ENCODE peak calls at places on chromosome 15, in nine cellular contexts. H is psoas muscle, W is stomach, E is PC-3, U is IMR-90, N is gastrocnemius medialis, O is pancreas, X is A673, L is thoracic aorta. K is an unnamed sample.
A peak's percentile ranks its signal among the peaks of the same experiment; 100 is the strongest.

GRCh38 chr15:83380682-83381081 is 66.5 kb upstream of the SH3GL3 start:
- DNase-seq in L (no peak), U (peak; percentile 26), H (no peak), E (peak; percentile 78), N (no peak), X (peak; percentile 12), W (no peak), O (peak; percentile 74), K (no peak)

GRCh38 chr15:75420698-75421097 is 30.8 kb downstream of the SIN3A start:
- DNase-seq in W (no peak), E (peak; percentile 64), N (no peak), H (no peak), L (no peak), O (no peak), X (no peak), U (peak; percentile 62), K (no peak)

GRCh38 chr15:33309602-33310276 is 1.0 kb upstream of the RYR3 start:
- DNase-seq in N (peak; percentile 54), U (no peak), E (peak; percentile 11), W (no peak), O (no peak), X (peak; percentile 14), L (no peak), H (no peak), K (no peak)

GRCh38 chr15:101342065-101342464 is 47.0 kb upstream of the SNRPA1 start:
- DNase-seq in L (no peak), U (no peak), O (no peak), H (no peak), E (no peak), N (no peak), W (no peak), X (no peak), K (no peak)

GRCh38 chr15:80590772-80591355 is 104.2 kb upstream of the ABHD17C start:
- DNase-seq in U (no peak), E (no peak), W (no peak), X (no peak), O (no peak), L (no peak), H (no peak), N (no peak), K (no peak)

GRCh38 chr15:40859206-40859851 is 14.7 kb downstream of the RHOV start:
- DNase-seq in E (peak; percentile 87), L (no peak), W (peak; percentile 89), O (peak; percentile 93), N (peak; percentile 58), H (peak; percentile 70), X (peak; percentile 88), U (peak; percentile 68), K (peak; percentile 81)

GRCh38 chr15:95468820-95469219 is 861.7 kb upstream of the NR2F2 start:
- DNase-seq in X (no peak), W (no peak), N (no peak), H (no peak), U (no peak), L (no peak), E (no peak), O (no peak), K (no peak)

GRCh38 chr15:77019476-77020331 is 24.8 kb downstream of the PSTPIP1 start:
- DNase-seq in W (no peak), N (peak; percentile 6), L (no peak), U (peak; percentile 60), H (peak; percentile 44), E (no peak), O (peak; percentile 35), X (no peak), K (no peak)

GRCh38 chr15:64150236-64150578 is 1.3 kb upstream of the SNX22 start:
- DNase-seq in U (no peak), W (no peak), E (no peak), X (no peak), H (no peak), N (no peak), O (no peak), L (no peak), K (no peak)

GRCh38 chr15:39367591-39367990 is 213.3 kb upstream of the THBS1 start:
- DNase-seq in U (no peak), H (no peak), L (no peak), N (no peak), O (no peak), X (no peak), E (no peak), W (no peak), K (no peak)

DNA sequence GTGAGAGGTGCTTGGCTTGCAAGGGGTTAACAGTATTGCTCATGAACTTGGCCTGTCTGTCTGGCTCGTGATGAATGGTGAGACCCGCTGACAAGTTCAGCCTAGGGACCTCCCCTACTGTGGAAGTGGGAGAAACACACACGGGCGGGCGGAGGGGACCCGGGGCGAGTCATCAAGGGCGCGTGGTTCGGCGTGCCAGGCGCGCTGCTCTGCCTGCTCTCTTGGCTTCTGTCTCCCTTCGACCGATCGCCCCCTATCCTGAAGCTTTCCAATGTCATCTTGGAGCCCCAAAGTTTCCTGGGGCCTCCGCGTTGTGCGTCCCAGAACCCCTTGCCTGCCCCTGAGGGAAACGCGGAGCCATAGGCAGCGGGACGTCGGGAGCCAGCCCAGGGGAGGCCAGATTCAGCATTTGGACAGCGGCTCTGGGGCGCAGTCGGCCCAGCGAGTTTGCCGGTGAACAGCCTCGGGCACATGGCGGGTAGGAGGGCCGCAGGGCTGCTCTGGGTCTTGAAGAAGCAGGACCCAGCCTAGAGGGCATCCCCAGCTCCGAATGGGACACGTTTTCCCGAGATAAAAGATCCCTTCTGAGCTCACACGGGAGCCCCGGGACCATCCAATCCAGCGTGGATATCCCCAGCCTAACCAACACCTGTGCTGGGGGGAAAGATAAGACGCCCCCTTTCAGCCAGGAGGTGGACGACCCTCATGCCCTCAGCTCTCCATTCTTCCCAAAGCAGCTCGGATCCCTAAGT is 27.0 kb upstream of the POLG start:
- DNase-seq in E (peak; percentile 57), N (no peak), X (peak; percentile 75), L (no peak), W (peak; percentile 59), H (peak; percentile 80), O (peak; percentile 94), U (peak; percentile 52), K (peak; percentile 54)
- H3K27me3 ChIP-seq in E (peaks cover 45% of the 10 kb centered on the region), N (peaks cover 94% of the 10 kb centered on the region), X (peaks cover 57% of the 10 kb centered on the region), L (peaks cover 63% of the 10 kb centered on the region), W (peaks cover 98% of the 10 kb centered on the region), H (peaks cover 98% of the 10 kb centered on the region), O (no peaks in the 10 kb centered on the region), U (peaks cover 89% of the 10 kb centered on the region), K (peaks cover 92% of the 10 kb centered on the region)

DNA sequence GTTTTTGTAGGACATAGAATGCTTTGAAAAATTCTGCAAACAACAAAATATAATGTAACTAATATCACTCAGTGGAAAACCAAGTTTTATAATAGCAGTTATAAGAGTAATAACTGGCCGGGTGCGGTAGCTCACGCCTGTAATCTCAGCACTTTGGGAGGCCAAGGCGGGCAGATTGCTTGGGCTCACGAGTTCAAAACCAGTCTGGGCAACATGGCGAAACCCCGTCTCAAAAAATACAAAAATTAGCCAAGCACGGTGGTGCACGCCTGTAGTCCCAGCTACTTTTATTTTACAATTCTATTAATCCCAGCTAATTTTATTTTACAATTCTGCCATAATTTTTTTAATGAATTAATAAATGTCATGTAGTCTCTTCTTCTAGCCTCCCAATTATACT is 2.3 kb downstream of the DENND4A start:
- DNase-seq in W (no peak), H (no peak), O (no peak), E (no peak), U (no peak), X (no peak), N (no peak), L (no peak), K (no peak)
- H3K27ac ChIP-seq in W (no peak overlapping the region), H (no peak overlapping the region), O (no peak overlapping the region), E (no peak overlapping the region), U (no peak overlapping the region), X (no peak overlapping the region), N (no peak overlapping the region), L (no peak overlapping the region), K (no peak overlapping the region)

GRCh38 chr15:31803388-31803884 is 226.9 kb upstream of the CHRNA7 start:
- DNase-seq in O (no peak), H (no peak), E (no peak), L (no peak), U (no peak), N (no peak), X (no peak), W (no peak), K (no peak)
- TF ChIP-seq CTCF in O (no peak), H (no peak), E (no peak), L (no peak), U (no peak), N (no peak), X (no peak), W (no peak), K (no peak)

GRCh38 chr15:42954291-42954690 is 33.7 kb upstream of the TTBK2 start:
- DNase-seq in U (no peak), O (no peak), X (no peak), N (no peak), W (no peak), H (no peak), L (no peak), E (no peak), K (no peak)

GRCh38 chr15:42955518-42955917 is 34.9 kb upstream of the TTBK2 start:
- DNase-seq in H (no peak), L (no peak), E (peak; percentile 71), W (no peak), O (no peak), X (no peak), N (no peak), U (peak; percentile 85), K (no peak)
- H3K27me3 ChIP-seq in H (no peaks in the 10 kb centered on the region), L (no peaks in the 10 kb centered on the region), E (no peaks in the 10 kb centered on the region), W (no peaks in the 10 kb centered on the region), O (no peaks in the 10 kb centered on the region), X (no peaks in the 10 kb centered on the region), N (no peaks in the 10 kb centered on the region), U (no peaks in the 10 kb centered on the region), K (no peaks in the 10 kb centered on the region)

GRCh38 chr15:68894208-68894607 is 36.1 kb upstream of the SPESP1 start:
- DNase-seq in H (no peak), O (no peak), U (no peak), L (no peak), N (no peak), E (no peak), X (no peak), W (no peak), K (no peak)
- H3K27ac ChIP-seq in H (no peak overlapping the region), O (no peak overlapping the region), U (no peak overlapping the region), L (no peak overlapping the region), N (no peak overlapping the region), E (no peak overlapping the region), X (no peak overlapping the region), W (no peak overlapping the region), K (no peak overlapping the region)

DNA sequence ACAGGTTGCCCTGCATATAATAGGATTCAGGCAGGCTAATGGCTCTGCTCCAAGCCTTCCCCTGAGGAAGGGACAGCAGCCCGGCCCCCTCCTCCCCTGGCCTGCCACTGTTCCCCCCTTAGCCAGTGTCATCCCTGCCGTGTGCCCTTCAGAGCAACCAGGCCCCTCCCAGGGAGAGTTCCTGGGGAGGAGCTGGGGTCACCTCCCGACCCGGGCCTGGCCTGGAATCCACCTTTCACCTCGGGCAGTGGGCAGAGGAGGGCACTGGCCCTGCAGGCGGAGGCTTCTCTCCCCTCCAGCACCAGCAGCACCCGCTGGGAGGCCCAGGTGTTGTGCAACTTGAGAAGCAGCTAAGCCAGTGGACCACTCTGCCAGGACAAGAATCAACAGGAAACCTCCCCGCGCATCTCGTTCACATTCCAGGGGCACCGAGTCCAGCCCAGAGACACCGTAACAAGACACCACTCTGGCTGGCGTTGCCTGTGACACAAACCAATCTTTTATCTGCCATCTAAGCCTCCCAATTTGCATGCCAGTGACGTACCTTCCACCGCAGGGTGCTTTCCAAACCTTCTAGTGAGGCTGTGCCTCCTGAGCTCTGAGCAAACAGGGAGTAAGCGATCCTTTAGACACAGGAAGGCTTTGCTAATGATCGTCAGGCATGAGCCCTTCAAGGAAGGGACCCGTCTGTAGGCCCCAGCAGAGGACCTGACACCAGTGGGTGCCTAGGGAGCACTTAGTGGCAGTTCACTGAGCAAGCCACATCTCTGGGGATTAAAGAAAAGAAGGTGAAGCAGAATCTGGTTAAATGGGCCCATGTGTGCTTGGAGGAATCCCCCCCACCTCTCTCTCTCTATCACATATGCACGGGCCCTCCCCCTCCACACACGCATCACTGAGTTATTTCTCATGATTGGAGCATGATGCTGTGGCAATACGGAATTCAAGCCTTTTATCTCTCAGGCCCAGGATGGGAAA is 98.9 kb upstream of the TLE3 start:
- DNase-seq in X (peak; percentile 98), N (peak; percentile 98), E (peak; percentile 47), L (no peak), O (peak; percentile 80), U (peak; percentile 88), H (peak; percentile 94), W (peak; percentile 34), K (peak; percentile 14)
- TF ChIP-seq CTCF in X (no peak), N (no peak), E (no peak), L (no peak), O (no peak), U (no peak), H (no peak), W (no peak), K (no peak)

K was measured in CD4-positive, alpha-beta T cell.